ENCODE peak calls at places on chromosome 15, in nine cellular contexts. E is GM04503; H is RWPE2; R is activated CD8-positive, alpha-beta memory T cell treated with anti-CD3 and anti-CD28 coated beads for 4 hours; X is NCI-H1694 treated with DMSO at 0.1 percent for 48 hours; B is fibroblast of the aortic adventitia; Q is GDM1; P is renal cortical epithelial cell; D is activated CD8-positive, alpha-beta T cell treated with anti-CD3 and anti-CD28 coated beads, Interleukin-2, amount 10 ng/mL, durations not matched to agents 7 days and 5 days. C is an unnamed sample.

GRCh38 chr15:82709421-82710207 is at the start of gene AP3B2:
- DNase-seq in H (peak), P (peak), X (peak), D (peak), Q (no peak), E (peak), B (peak), R (peak), C (peak)

GRCh38 chr15:63212050-63212973 is 22.9 kb downstream of the RAB8B start:
- DNase-seq in D (no peak), H (no peak), P (no peak), X (no peak), E (no peak), R (no peak), B (peak), Q (no peak), C (no peak)

GRCh38 chr15:76278651-76279050 is 32.6 kb downstream of the ETFA start:
- DNase-seq in H (no peak), X (no peak), P (no peak), D (no peak), B (no peak), R (no peak), E (no peak), Q (no peak), C (no peak)

GRCh38 chr15:52255008-52255407 is 40.6 kb downstream of the MYO5C start:
- DNase-seq in P (no peak), D (no peak), Q (no peak), E (no peak), B (peak), H (no peak), X (no peak), R (no peak), C (no peak)

GRCh38 chr15:39403674-39404117 is 177.2 kb upstream of the THBS1 start:
- DNase-seq in E (no peak), P (peak), D (no peak), R (no peak), H (no peak), Q (no peak), B (peak), X (no peak), C (no peak)

GRCh38 chr15:94080416-94080815 is 150.9 kb upstream of the MCTP2 start:
- DNase-seq in X (no peak), D (no peak), P (no peak), Q (no peak), R (no peak), E (no peak), B (peak), H (peak), C (no peak)

GRCh38 chr15:65638681-65639089 is 16.9 kb downstream of the SLC24A1 start:
- DNase-seq in H (no peak), B (peak), Q (peak), X (peak), R (no peak), D (peak), E (no peak), P (peak), C (peak)

GRCh38 chr15:39154136-39154770 is 426.6 kb upstream of the THBS1 start:
- DNase-seq in Q (no peak), E (no peak), H (no peak), X (no peak), R (no peak), P (peak), B (no peak), D (no peak), C (no peak)

GRCh38 chr15:67180035-67180434 is 74.4 kb downstream of the AAGAB start:
- DNase-seq in X (no peak), Q (no peak), H (no peak), D (no peak), R (no peak), E (no peak), B (no peak), P (no peak), C (no peak)

GRCh38 chr15:80971143-80971542 is 18.5 kb downstream of the MESD start:
- DNase-seq in D (no peak), H (no peak), R (no peak), P (no peak), Q (no peak), E (no peak), X (no peak), B (no peak), C (no peak)

C was measured in SHP77 treated with DMSO at 0.1 percent for 48 hours.